ENCODE peak calls at places on chromosomes 7 and 10, in seven cellular contexts. One of them, this sample, is unnamed.

GRCh38 chr7:111867348-111867931 is 305.1 kb upstream of the IMMP2L start:
- DNase-seq in heart right ventricle: no peak
- DNase-seq in psoas muscle: no peak
- DNase-seq in sigmoid colon: no peak
- DNase-seq in mammary epithelial cell: no peak
- DNase-seq in tibial artery: no peak
- DNase-seq in BE2C: no peak
- DNase-seq in this sample: no peak

GRCh38 chr10:68876246-68876918 is 24.7 kb upstream of the DDX50 start:
- DNase-seq in BE2C: no peak
- DNase-seq in heart right ventricle: no peak
- DNase-seq in tibial artery: no peak
- DNase-seq in psoas muscle: no peak
- DNase-seq in mammary epithelial cell: no peak
- DNase-seq in sigmoid colon: no peak
- DNase-seq in this sample: no peak

GRCh38 chr7:16594061-16594460 is 51.5 kb downstream of the ANKMY2 start:
- DNase-seq in BE2C: no peak
- DNase-seq in sigmoid colon: no peak
- DNase-seq in tibial artery: no peak
- DNase-seq in psoas muscle: no peak
- DNase-seq in mammary epithelial cell: no peak
- DNase-seq in heart right ventricle: no peak
- DNase-seq in this sample: no peak

GRCh38 chr7:128497405-128497804 is 20.9 kb downstream of the METTL2B start:
- DNase-seq in psoas muscle: no peak
- DNase-seq in heart right ventricle: no peak
- DNase-seq in sigmoid colon: no peak
- DNase-seq in BE2C: no peak
- DNase-seq in tibial artery: no peak
- DNase-seq in mammary epithelial cell: no peak
- DNase-seq in this sample: no peak

GRCh38 chr10:103556383-103557007 is 63.0 kb downstream of the NEURL1 start:
- DNase-seq in heart right ventricle: no peak
- DNase-seq in sigmoid colon: no peak
- DNase-seq in mammary epithelial cell: no peak
- DNase-seq in psoas muscle: no peak
- DNase-seq in BE2C: no peak
- DNase-seq in tibial artery: no peak
- DNase-seq in this sample: no peak

GRCh38 chr10:22321831-22322662 is 1.1 kb downstream of the BMI1 start:
- DNase-seq in sigmoid colon: peak; percentile 74
- DNase-seq in heart right ventricle: no peak
- DNase-seq in psoas muscle: peak; percentile 37
- DNase-seq in mammary epithelial cell: peak; percentile 23
- DNase-seq in BE2C: no peak
- DNase-seq in tibial artery: peak; percentile 69
- DNase-seq in this sample: no peak

GRCh38 chr7:76326646-76327233 is 24.3 kb downstream of the HSPB1 start:
- DNase-seq in BE2C: no peak
- DNase-seq in sigmoid colon: no peak
- DNase-seq in mammary epithelial cell: no peak
- DNase-seq in psoas muscle: no peak
- DNase-seq in heart right ventricle: no peak
- DNase-seq in tibial artery: no peak
- DNase-seq in this sample: no peak

GRCh38 chr7:14894826-14895225 is 7.7 kb downstream of the DGKB start:
- DNase-seq in BE2C: no peak
- DNase-seq in heart right ventricle: no peak
- DNase-seq in mammary epithelial cell: no peak
- DNase-seq in tibial artery: no peak
- DNase-seq in psoas muscle: no peak
- DNase-seq in sigmoid colon: no peak
- DNase-seq in this sample: no peak

GRCh38 chr10:25629333-25629732 is 304.7 kb upstream of the MYO3A start:
- DNase-seq in psoas muscle: no peak
- DNase-seq in tibial artery: no peak
- DNase-seq in heart right ventricle: no peak
- DNase-seq in mammary epithelial cell: no peak
- DNase-seq in BE2C: no peak
- DNase-seq in sigmoid colon: no peak
- DNase-seq in this sample: no peak

GRCh38 chr7:6256709-6257535 is 15.5 kb downstream of the CYTH3 start:
- DNase-seq in psoas muscle: peak; percentile 57
- DNase-seq in mammary epithelial cell: peak; percentile 39
- DNase-seq in sigmoid colon: no peak
- DNase-seq in BE2C: no peak
- DNase-seq in tibial artery: peak; percentile 90
- DNase-seq in heart right ventricle: peak; percentile 47
- DNase-seq in this sample: peak; percentile 77

GRCh38 chr7:92722541-92722940 is 113.8 kb downstream of the CDK6 start:
- DNase-seq in sigmoid colon: no peak
- DNase-seq in psoas muscle: no peak
- DNase-seq in mammary epithelial cell: no peak
- DNase-seq in heart right ventricle: no peak
- DNase-seq in BE2C: no peak
- DNase-seq in tibial artery: no peak
- DNase-seq in this sample: no peak

GRCh38 chr10:98684019-98684899 is 237.5 kb upstream of the HPS1 start:
- DNase-seq in sigmoid colon: no peak
- DNase-seq in heart right ventricle: no peak
- DNase-seq in tibial artery: no peak
- DNase-seq in psoas muscle: no peak
- DNase-seq in mammary epithelial cell: no peak
- DNase-seq in BE2C: no peak
- DNase-seq in this sample: no peak

GRCh38 chr10:92886334-92886961 is 38.1 kb downstream of the EXOC6 start:
- DNase-seq in tibial artery: no peak
- DNase-seq in mammary epithelial cell: peak; percentile 37
- DNase-seq in heart right ventricle: no peak
- DNase-seq in psoas muscle: no peak
- DNase-seq in BE2C: no peak
- DNase-seq in sigmoid colon: no peak
- DNase-seq in this sample: no peak

GRCh38 chr10:12635127-12635541 is 285.8 kb downstream of the CAMK1D start:
- DNase-seq in heart right ventricle: no peak
- DNase-seq in BE2C: no peak
- DNase-seq in sigmoid colon: no peak
- DNase-seq in tibial artery: no peak
- DNase-seq in psoas muscle: no peak
- DNase-seq in mammary epithelial cell: no peak
- DNase-seq in this sample: peak; percentile 34
- TF ChIP-seq CTCF in heart right ventricle: no peak
- TF ChIP-seq CTCF in BE2C: no peak
- TF ChIP-seq CTCF in sigmoid colon: no peak
- TF ChIP-seq CTCF in tibial artery: no peak
- TF ChIP-seq CTCF in psoas muscle: no peak
- TF ChIP-seq CTCF in mammary epithelial cell: no peak
- TF ChIP-seq CTCF in this sample: no peak

GRCh38 chr7:54773472-54774399 is 14.7 kb upstream of the SEC61G start:
- DNase-seq in heart right ventricle: peak; percentile 80
- DNase-seq in BE2C: peak; percentile 89
- DNase-seq in psoas muscle: peak; percentile 78
- DNase-seq in sigmoid colon: peak; percentile 89
- DNase-seq in mammary epithelial cell: peak; percentile 78
- DNase-seq in tibial artery: peak; percentile 90
- DNase-seq in this sample: peak; percentile 86
- H3K4me3 ChIP-seq in heart right ventricle: peak overlapping the region; percentile 18
- H3K4me3 ChIP-seq in BE2C: peak overlapping the region; percentile 65
- H3K4me3 ChIP-seq in psoas muscle: peak overlapping the region; percentile 62
- H3K4me3 ChIP-seq in sigmoid colon: peak overlapping the region; percentile 35
- H3K4me3 ChIP-seq in mammary epithelial cell: peak overlapping the region; percentile 9
- H3K4me3 ChIP-seq in tibial artery: peak overlapping the region; percentile 35
- H3K4me3 ChIP-seq in this sample: peak overlapping the region; percentile 20

GRCh38 chr10:100738055-100738827 is 7.1 kb upstream of the PAX2 start:
- DNase-seq in BE2C: no peak
- DNase-seq in tibial artery: no peak
- DNase-seq in mammary epithelial cell: no peak
- DNase-seq in psoas muscle: no peak
- DNase-seq in sigmoid colon: no peak
- DNase-seq in heart right ventricle: no peak
- DNase-seq in this sample: no peak
- H3K27me3 ChIP-seq in BE2C: peaks cover 90% of the 10 kb centered on the region
- H3K27me3 ChIP-seq in tibial artery: peaks cover 100% of the 10 kb centered on the region
- H3K27me3 ChIP-seq in mammary epithelial cell: peaks cover 81% of the 10 kb centered on the region
- H3K27me3 ChIP-seq in psoas muscle: peaks cover 100% of the 10 kb centered on the region
- H3K27me3 ChIP-seq in sigmoid colon: peaks cover 97% of the 10 kb centered on the region
- H3K27me3 ChIP-seq in heart right ventricle: peaks cover 58% of the 10 kb centered on the region
- H3K27me3 ChIP-seq in this sample: peaks cover 66% of the 10 kb centered on the region

GRCh38 chr7:140691368-140692045 is 5.0 kb upstream of the NDUFB2 start:
- DNase-seq in psoas muscle: no peak
- DNase-seq in tibial artery: no peak
- DNase-seq in heart right ventricle: no peak
- DNase-seq in mammary epithelial cell: no peak
- DNase-seq in sigmoid colon: no peak
- DNase-seq in BE2C: no peak
- DNase-seq in this sample: peak; percentile 43
- TF ChIP-seq CTCF in psoas muscle: no peak
- TF ChIP-seq CTCF in tibial artery: no peak
- TF ChIP-seq CTCF in heart right ventricle: no peak
- TF ChIP-seq CTCF in mammary epithelial cell: no peak
- TF ChIP-seq CTCF in sigmoid colon: no peak
- TF ChIP-seq CTCF in BE2C: no peak
- TF ChIP-seq CTCF in this sample: no peak

DNA sequence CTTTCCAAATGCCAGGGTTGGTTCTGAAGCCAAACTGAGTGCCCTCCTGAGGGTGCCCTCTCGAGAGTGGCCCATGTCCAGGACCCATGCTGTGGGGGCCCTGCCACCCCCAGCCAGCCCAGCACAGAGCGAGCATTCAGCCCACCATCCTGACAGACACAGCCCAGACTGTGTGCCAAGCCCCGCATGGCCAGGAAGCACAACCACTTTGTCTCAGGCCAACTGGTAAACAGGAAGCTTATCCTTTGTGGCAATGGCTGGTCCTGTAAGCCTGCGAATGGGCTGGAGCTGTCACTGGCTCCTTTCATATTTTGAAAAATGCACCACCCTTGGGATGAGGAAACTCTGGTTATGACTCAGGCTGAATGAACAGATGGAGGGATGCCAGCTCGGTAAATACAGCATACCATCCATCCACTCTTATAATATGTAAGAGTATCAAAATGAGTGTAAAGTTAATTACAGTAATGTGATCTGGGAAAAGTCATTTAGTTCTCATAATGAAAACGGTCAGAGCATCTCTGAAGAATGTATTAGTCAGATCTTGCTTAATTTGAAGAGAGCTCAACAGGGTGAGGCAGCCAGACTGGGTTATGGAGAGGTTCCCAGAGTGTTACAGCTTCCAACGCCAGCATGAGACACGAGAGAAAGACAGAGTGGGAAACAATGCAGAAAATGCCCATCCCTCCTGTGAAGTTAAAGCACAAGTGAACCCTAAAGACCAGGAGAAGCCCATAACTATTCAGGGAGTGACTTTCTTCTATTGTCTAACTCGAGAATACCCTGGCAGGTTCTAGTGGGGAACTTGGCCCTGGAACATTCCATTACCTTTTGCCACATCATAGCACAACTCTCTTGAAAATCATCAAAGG is 65.1 kb downstream of the STK17A start:
- DNase-seq in heart right ventricle: peak; percentile 45
- DNase-seq in sigmoid colon: peak; percentile 89
- DNase-seq in BE2C: peak; percentile 64
- DNase-seq in tibial artery: peak; percentile 83
- DNase-seq in psoas muscle: peak; percentile 73
- DNase-seq in mammary epithelial cell: peak; percentile 97
- DNase-seq in this sample: peak; percentile 87
- H3K4me3 ChIP-seq in heart right ventricle: no peak overlapping the region
- H3K4me3 ChIP-seq in sigmoid colon: no peak overlapping the region
- H3K4me3 ChIP-seq in BE2C: no peak overlapping the region
- H3K4me3 ChIP-seq in tibial artery: peak overlapping the region; percentile 29
- H3K4me3 ChIP-seq in psoas muscle: no peak overlapping the region
- H3K4me3 ChIP-seq in mammary epithelial cell: no peak overlapping the region
- H3K4me3 ChIP-seq in this sample: no peak overlapping the region

DNA sequence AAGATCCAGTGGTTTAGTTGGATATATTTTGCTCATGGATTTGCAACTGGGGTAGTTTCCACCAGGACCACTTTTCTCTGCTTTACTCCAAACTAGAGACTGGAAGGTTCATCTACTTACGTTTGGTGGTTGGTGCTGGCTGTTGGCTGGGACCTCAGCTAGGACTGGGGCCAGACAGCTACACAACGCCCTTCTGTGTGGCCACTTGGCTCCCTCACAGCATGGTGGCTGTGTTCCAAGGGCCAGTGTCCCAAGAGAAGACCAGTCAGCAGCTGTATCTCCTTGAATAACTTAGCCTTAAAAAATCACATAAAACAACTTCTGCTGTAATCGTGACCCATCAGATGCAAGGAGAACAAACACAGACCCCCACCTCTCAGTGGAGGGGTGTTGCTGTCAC is 4.2 kb upstream of the KCNH2 start:
- DNase-seq in heart right ventricle: no peak
- DNase-seq in tibial artery: no peak
- DNase-seq in BE2C: no peak
- DNase-seq in sigmoid colon: no peak
- DNase-seq in psoas muscle: peak; percentile 12
- DNase-seq in mammary epithelial cell: no peak
- DNase-seq in this sample: no peak
- H3K27me3 ChIP-seq in heart right ventricle: no peaks in the 10 kb centered on the region
- H3K27me3 ChIP-seq in tibial artery: peaks cover 75% of the 10 kb centered on the region
- H3K27me3 ChIP-seq in BE2C: no peaks in the 10 kb centered on the region
- H3K27me3 ChIP-seq in sigmoid colon: no peaks in the 10 kb centered on the region
- H3K27me3 ChIP-seq in psoas muscle: peaks cover 51% of the 10 kb centered on the region
- H3K27me3 ChIP-seq in mammary epithelial cell: peaks cover 21% of the 10 kb centered on the region
- H3K27me3 ChIP-seq in this sample: no peaks in the 10 kb centered on the region

GRCh38 chr10:83167081-83167480 is 972.2 kb upstream of the GHITM start:
- DNase-seq in sigmoid colon: no peak
- DNase-seq in BE2C: no peak
- DNase-seq in heart right ventricle: no peak
- DNase-seq in mammary epithelial cell: no peak
- DNase-seq in tibial artery: no peak
- DNase-seq in psoas muscle: no peak
- DNase-seq in this sample: no peak

GRCh38 chr10:83164134-83164533 is 975.2 kb upstream of the GHITM start:
- DNase-seq in tibial artery: no peak
- DNase-seq in psoas muscle: no peak
- DNase-seq in mammary epithelial cell: no peak
- DNase-seq in BE2C: no peak
- DNase-seq in sigmoid colon: no peak
- DNase-seq in heart right ventricle: no peak
- DNase-seq in this sample: no peak

GRCh38 chr10:83165164-83165563 is 974.1 kb upstream of the GHITM start:
- DNase-seq in tibial artery: no peak
- DNase-seq in BE2C: peak; percentile 27
- DNase-seq in sigmoid colon: no peak
- DNase-seq in mammary epithelial cell: no peak
- DNase-seq in heart right ventricle: no peak
- DNase-seq in psoas muscle: no peak
- DNase-seq in this sample: no peak

GRCh38 chr10:83166344-83166743 is 973.0 kb upstream of the GHITM start:
- DNase-seq in psoas muscle: no peak
- DNase-seq in heart right ventricle: no peak
- DNase-seq in sigmoid colon: no peak
- DNase-seq in mammary epithelial cell: peak; percentile 25
- DNase-seq in BE2C: peak; percentile 54
- DNase-seq in tibial artery: no peak
- DNase-seq in this sample: no peak
- TF ChIP-seq CTCF in psoas muscle: no peak
- TF ChIP-seq CTCF in heart right ventricle: no peak
- TF ChIP-seq CTCF in sigmoid colon: no peak
- TF ChIP-seq CTCF in mammary epithelial cell: no peak
- TF ChIP-seq CTCF in BE2C: peak; percentile 77
- TF ChIP-seq CTCF in tibial artery: no peak
- TF ChIP-seq CTCF in this sample: no peak

This sample was measured in right atrium auricular region.